ENCODE peak calls at places on chromosomes 5 and 9, in nine cellular contexts. W is stimulated activated naive CD8-positive, alpha-beta T cell treated with anti-CD3 and anti-CD28 coated beads, Interleukin-15, amount 100 ng/mL, for 72 hours; Z is HEK293T; P is GM06990; K is adrenal gland; R is CD4-positive, CD25-positive, alpha-beta regulatory T cell; E is CD4-positive, alpha-beta T cell; O is mesendoderm; U is stimulated activated CD8-positive, alpha-beta memory T cell treated with anti-CD3 and anti-CD28 coated beads, Interleukin-4, amount 100 ng/mL, for 4 hours. A is an unnamed sample.

GRCh38 chr5:77990020-77990419 is 213.9 kb upstream of the TBCA start:
- DNase-seq in W (no peak), Z (no peak), P (no peak), K (no peak), R (no peak), E (no peak), O (peak), U (no peak), A (no peak)

GRCh38 chr9:11149065-11149464 is 536.3 kb upstream of the PTPRD start:
- DNase-seq in W (no peak), Z (no peak), P (no peak), K (no peak), R (no peak), E (no peak), O (peak), U (no peak), A (no peak)

GRCh38 chr9:2785060-2785459 is 58.8 kb downstream of the PUM3 start:
- DNase-seq in W (no peak), Z (no peak), P (no peak), K (no peak), R (no peak), E (no peak), O (no peak), U (no peak), A (no peak)

GRCh38 chr9:128845186-128845931 is 15.8 kb upstream of the SPOUT1 start:
- DNase-seq in W (no peak), Z (no peak), P (no peak), K (no peak), R (no peak), E (no peak), O (peak), U (no peak), A (no peak)

GRCh38 chr5:79771387-79771786 is 81.8 kb downstream of the CMYA5 start:
- DNase-seq in W (no peak), Z (peak), P (no peak), K (no peak), R (no peak), E (no peak), O (peak), U (no peak), A (no peak)

GRCh38 chr9:76023715-76024195 is 133.3 kb downstream of the PCSK5 start:
- DNase-seq in W (peak), Z (no peak), P (no peak), K (no peak), R (peak), E (peak), O (peak), U (no peak), A (no peak)

GRCh38 chr5:17365756-17366155 is 132.3 kb upstream of the TAF11L2 start:
- DNase-seq in W (no peak), Z (no peak), P (no peak), K (no peak), R (no peak), E (no peak), O (no peak), U (no peak), A (peak)

GRCh38 chr9:95108777-95109176 is 208.7 kb downstream of the FANCC start:
- DNase-seq in W (no peak), Z (no peak), P (no peak), K (no peak), R (no peak), E (no peak), O (no peak), U (no peak), A (no peak)

GRCh38 chr5:155883966-155884555 is 442.9 kb upstream of the SGCD start:
- DNase-seq in W (no peak), Z (no peak), P (no peak), K (no peak), R (no peak), E (no peak), O (peak), U (no peak), A (no peak)

GRCh38 chr9:113516840-113517577 is 53.5 kb downstream of the RGS3 start:
- DNase-seq in W (peak), Z (no peak), P (peak), K (no peak), R (peak), E (peak), O (no peak), U (peak), A (no peak)

GRCh38 chr5:175347931-175348330 is 96.1 kb downstream of the DRD1 start:
- DNase-seq in W (no peak), Z (no peak), P (no peak), K (no peak), R (no peak), E (no peak), O (no peak), U (no peak), A (no peak)

GRCh38 chr9:15142903-15143534 is 164.0 kb downstream of the TTC39B start:
- DNase-seq in W (peak), Z (peak), P (no peak), K (no peak), R (peak), E (no peak), O (peak), U (no peak), A (peak)

GRCh38 chr5:157651623-157652376 is 438 bp downstream of the SOX30 start:
- DNase-seq in W (peak), Z (no peak), P (peak), K (peak), R (peak), E (peak), O (peak), U (peak), A (no peak)

GRCh38 chr5:118220491-118220890 is 767.9 kb downstream of the DTWD2 start:
- DNase-seq in W (no peak), Z (no peak), P (no peak), K (no peak), R (no peak), E (no peak), O (no peak), U (no peak), A (no peak)

A was measured in A549.